ENCODE peak calls at places on chromosomes 4 and X, in eight cellular contexts. T is astrocyte of the spinal cord, M is hepatocyte, J is neural crest cell, P is activated B cell treated with CpG ODN at 0.5 μM for 24 hours, W is lower leg skin, X is D721Med, U is BE2C. N is an unnamed sample.
A peak's percentile ranks its signal among the peaks of the same experiment; 100 is the strongest.

GRCh38 chrX:44400588-44400987 is 57.1 kb upstream of the EFHC2 start:
- DNase-seq in T (peak; percentile 89), M (peak; percentile 29), J (no peak), P (no peak), W (no peak), X (no peak), U (no peak), N (no peak)

GRCh38 chr4:48792348-48793006 is 12.4 kb upstream of the FRYL start:
- DNase-seq in T (no peak), M (peak; percentile 8), J (no peak), P (no peak), W (no peak), X (no peak), U (no peak), N (no peak)

GRCh38 chr4:123939621-123940020 is 543.0 kb downstream of the SPRY1 start:
- DNase-seq in T (peak; percentile 87), M (peak; percentile 16), J (no peak), P (no peak), W (no peak), X (no peak), U (no peak), N (no peak)

GRCh38 chr4:139300431-139301142 is 718 bp upstream of the NAA15 start:
- DNase-seq in T (peak; percentile 77), M (peak; percentile 68), J (no peak), P (no peak), W (no peak), X (no peak), U (peak; percentile 18), N (no peak)

GRCh38 chr4:3352505-3352904 is 59.7 kb downstream of the RGS12 start:
- DNase-seq in T (no peak), M (no peak), J (peak; percentile 0), P (no peak), W (no peak), X (no peak), U (no peak), N (no peak)

GRCh38 chrX:44897539-44897938 is 24.6 kb downstream of the KDM6A start:
- DNase-seq in T (no peak), M (no peak), J (no peak), P (no peak), W (no peak), X (no peak), U (no peak), N (no peak)

GRCh38 chr4:120568736-120569135 is 353.8 kb downstream of the PRDM5 start:
- DNase-seq in T (no peak), M (no peak), J (no peak), P (no peak), W (no peak), X (no peak), U (no peak), N (no peak)

GRCh38 chr4:131534944-131535640 is 1614.0 kb upstream of the PCDH10 start:
- DNase-seq in T (no peak), M (no peak), J (no peak), P (no peak), W (no peak), X (no peak), U (no peak), N (no peak)

GRCh38 chr4:184899261-184900134 is 73.7 kb upstream of the ACSL1 start:
- DNase-seq in T (no peak), M (no peak), J (no peak), P (no peak), W (peak; percentile 35), X (no peak), U (no peak), N (no peak)

GRCh38 chr4:122772311-122772710 is 39.8 kb downstream of the BBS12 start:
- DNase-seq in T (no peak), M (no peak), J (no peak), P (no peak), W (no peak), X (no peak), U (no peak), N (no peak)

GRCh38 chrX:42087960-42088359 is 164.6 kb upstream of the CASK start:
- DNase-seq in T (no peak), M (no peak), J (no peak), P (no peak), W (no peak), X (no peak), U (no peak), N (no peak)
- TF ChIP-seq CTCF in T (no peak), M (no peak), J (no peak), P (no peak), W (no peak), X (no peak), U (no peak), N (no peak)

GRCh38 chr4:57157611-57158137 is 47.5 kb upstream of the IGFBP7 start:
- DNase-seq in T (no peak), M (no peak), J (no peak), P (no peak), W (no peak), X (no peak), U (no peak), N (no peak)

GRCh38 chr4:57159866-57160265 is 49.7 kb upstream of the IGFBP7 start:
- DNase-seq in T (no peak), M (no peak), J (no peak), P (no peak), W (no peak), X (no peak), U (no peak), N (no peak)

GRCh38 chr4:57156242-57156990 is 46.2 kb upstream of the IGFBP7 start:
- DNase-seq in T (no peak), M (no peak), J (no peak), P (no peak), W (no peak), X (no peak), U (no peak), N (no peak)

GRCh38 chr4:57158762-57159161 is 48.6 kb upstream of the IGFBP7 start:
- DNase-seq in T (peak; percentile 48), M (no peak), J (no peak), P (no peak), W (no peak), X (no peak), U (no peak), N (no peak)

GRCh38 chr4:57158221-57158620 is 48.0 kb upstream of the IGFBP7 start:
- DNase-seq in T (no peak), M (no peak), J (no peak), P (no peak), W (no peak), X (no peak), U (peak; percentile 37), N (no peak)
- TF ChIP-seq CTCF in T (peak; percentile 4), M (no peak), J (no peak), P (no peak), W (no peak), X (no peak), U (peak; percentile 47), N (peak; percentile 19)

GRCh38 chrX:23008431-23009099 is 8.8 kb downstream of the DDX53 start:
- DNase-seq in T (peak; percentile 53), M (peak; percentile 29), J (no peak), P (no peak), W (no peak), X (no peak), U (peak; percentile 10), N (no peak)
- TF ChIP-seq CTCF in T (peak; percentile 43), M (peak; percentile 46), J (peak; percentile 66), P (no peak), W (no peak), X (peak; percentile 47), U (peak; percentile 65), N (peak; percentile 68)

GRCh38 chrX:114077773-114078172 is 506.1 kb upstream of the HTR2C start:
- DNase-seq in T (no peak), M (no peak), J (no peak), P (no peak), W (no peak), X (no peak), U (no peak), N (no peak)

GRCh38 chrX:114071412-114071811 is 512.5 kb upstream of the HTR2C start:
- DNase-seq in T (no peak), M (no peak), J (no peak), P (no peak), W (no peak), X (no peak), U (no peak), N (no peak)

GRCh38 chrX:114073926-114074325 is 510.0 kb upstream of the HTR2C start:
- DNase-seq in T (no peak), M (no peak), J (no peak), P (no peak), W (no peak), X (no peak), U (no peak), N (no peak)

DNA sequence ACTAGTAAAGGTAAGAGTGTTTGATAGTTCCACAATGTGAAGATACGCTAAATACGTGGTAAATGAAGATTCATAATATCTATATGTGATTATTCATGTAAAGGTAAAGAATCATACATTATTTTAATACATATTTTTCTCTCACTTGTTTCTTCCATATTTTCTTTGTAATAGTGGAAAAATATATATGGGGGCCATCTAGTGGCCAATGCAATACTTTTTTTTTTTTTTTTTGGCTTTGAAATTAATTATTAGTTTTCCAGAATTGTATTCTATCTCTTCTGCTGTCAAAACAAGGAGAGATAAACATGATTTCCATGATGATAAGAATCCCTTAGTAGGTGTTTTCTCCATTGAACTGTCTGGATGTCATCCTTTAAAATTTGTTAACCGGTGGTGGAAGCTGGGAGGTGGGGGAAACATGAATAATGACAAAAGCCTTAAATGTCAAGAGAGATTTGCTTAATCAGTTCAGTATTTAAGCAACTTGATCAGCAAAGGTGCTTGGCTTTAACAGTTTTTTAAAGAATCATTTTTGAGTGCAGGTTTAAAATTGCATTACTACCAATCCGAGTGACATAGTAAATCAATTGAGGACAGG is 508.7 kb upstream of the HTR2C start:
- DNase-seq in T (peak; percentile 2), M (no peak), J (no peak), P (no peak), W (no peak), X (no peak), U (no peak), N (no peak)
- TF ChIP-seq CTCF in T (peak; percentile 30), M (peak; percentile 60), J (peak; percentile 73), P (no peak), W (no peak), X (peak; percentile 33), U (peak; percentile 19), N (peak; percentile 70)

DNA sequence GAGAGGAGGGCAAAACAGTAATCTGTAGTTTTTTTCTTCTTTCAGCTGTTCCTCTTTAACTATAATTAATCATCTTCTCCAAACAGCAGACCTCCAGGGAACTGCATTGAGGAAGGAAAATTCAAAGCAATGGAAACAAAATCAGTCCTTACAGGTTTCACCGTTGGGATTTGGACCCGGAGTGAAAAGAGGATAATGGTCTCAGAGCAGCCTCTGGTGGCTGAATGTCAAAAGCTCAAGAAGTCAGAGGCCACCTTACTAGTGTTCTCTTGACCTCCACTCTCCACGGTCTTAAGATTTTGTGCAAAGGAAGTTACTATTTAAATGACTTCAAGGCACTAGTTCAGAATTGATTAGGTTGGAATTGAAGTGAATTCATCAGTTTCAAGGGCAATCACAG is 16.0 kb upstream of the MID1 start:
- DNase-seq in T (peak; percentile 72), M (peak; percentile 46), J (no peak), P (no peak), W (peak; percentile 22), X (no peak), U (peak; percentile 32), N (no peak)
- TF ChIP-seq CTCF in T (peak; percentile 70), M (peak; percentile 51), J (peak; percentile 60), P (no peak), W (no peak), X (peak; percentile 41), U (peak; percentile 90), N (peak; percentile 61)

GRCh38 chrX:15911729-15912550 is 57.3 kb upstream of the AP1S2 start:
- DNase-seq in T (no peak), M (no peak), J (no peak), P (no peak), W (peak; percentile 13), X (no peak), U (no peak), N (no peak)
- TF ChIP-seq CTCF in T (no peak), M (no peak), J (no peak), P (no peak), W (no peak), X (no peak), U (no peak), N (no peak)

GRCh38 chrX:57977992-57978391 is 67.7 kb upstream of the ZXDA start:
- DNase-seq in T (no peak), M (no peak), J (no peak), P (no peak), W (no peak), X (no peak), U (no peak), N (no peak)
- TF ChIP-seq CTCF in T (no peak), M (no peak), J (no peak), P (no peak), W (no peak), X (no peak), U (no peak), N (no peak)

N was measured in progenitor cell of endocrine pancreas.